ENCODE peak calls at places on chromosome 17, in six cellular contexts. D, A, M, K, V and X are unnamed samples.

GRCh38 chr17:51767287-51767686 is 391.2 kb downstream of the CA10 start:
- DNase-seq in D (no peak), A (no peak), M (no peak), K (no peak), V (no peak), X (no peak)

GRCh38 chr17:39231587-39232551 is 6.1 kb upstream of the STAC2 start:
- DNase-seq in D (peak), A (no peak), M (peak), K (peak), V (peak), X (peak)

GRCh38 chr17:40561871-40562611 is 3.2 kb downstream of the CCR7 start:
- DNase-seq in D (no peak), A (no peak), M (no peak), K (no peak), V (no peak), X (no peak)

GRCh38 chr17:67431210-67432015 is 54.3 kb downstream of the PITPNC1 start:
- DNase-seq in D (peak), A (no peak), M (no peak), K (no peak), V (no peak), X (no peak)

GRCh38 chr17:9860851-9861250 is 35.1 kb downstream of the GLP2R start:
- DNase-seq in D (no peak), A (no peak), M (no peak), K (no peak), V (no peak), X (no peak)

GRCh38 chr17:59287887-59288286 is 43.6 kb upstream of the YPEL2 start:
- DNase-seq in D (no peak), A (no peak), M (no peak), K (no peak), V (no peak), X (no peak)

GRCh38 chr17:41937970-41938851 is 7.8 kb downstream of the ODAD4 start:
- DNase-seq in D (no peak), A (no peak), M (no peak), K (peak), V (no peak), X (no peak)

GRCh38 chr17:27256225-27257030 is 37.5 kb upstream of the WSB1 start:
- DNase-seq in D (no peak), A (no peak), M (no peak), K (no peak), V (no peak), X (no peak)

GRCh38 chr17:14845562-14846335 is 419.4 kb downstream of the PMP22 start:
- DNase-seq in D (no peak), A (no peak), M (no peak), K (no peak), V (no peak), X (peak)

GRCh38 chr17:69090365-69090764 is 29.6 kb upstream of the ABCA9 start:
- DNase-seq in D (no peak), A (no peak), M (no peak), K (no peak), V (no peak), X (no peak)

GRCh38 chr17:45225051-45225700 is 3.5 kb downstream of the FMNL1 start:
- DNase-seq in D (no peak), A (no peak), M (no peak), K (no peak), V (no peak), X (no peak)